ENCODE peak calls at places on chromosomes 3 and 15, in five cellular contexts. U is esophagus squamous epithelium, C is A549, M is uterus, R is HFF-Myc. T is an unnamed sample.

GRCh38 chr15:36796161-36796560 is 216.7 kb downstream of the CDIN1 start:
- DNase-seq in R (no peak), M (no peak), U (no peak), C (no peak), T (no peak)

GRCh38 chr15:58423858-58424608 is 7.8 kb upstream of the LIPC start:
- DNase-seq in C (no peak), M (no peak), U (no peak), R (no peak), T (no peak)

GRCh38 chr3:141699907-141700306 is 38.2 kb upstream of the RNF7 start:
- DNase-seq in M (no peak), R (no peak), U (no peak), C (no peak), T (no peak)

GRCh38 chr15:31136016-31136415 is 34.5 kb upstream of the TRPM1 start:
- DNase-seq in U (no peak), M (no peak), C (peak; percentile 57), R (no peak), T (no peak)

GRCh38 chr3:166444336-166444735 is 607.1 kb upstream of the BCHE start:
- DNase-seq in R (no peak), C (no peak), U (no peak), M (no peak), T (no peak)

GRCh38 chr3:198071602-198072285 is 111.7 kb downstream of the LMLN start:
- DNase-seq in U (no peak), R (peak; percentile 87), M (no peak), C (peak; percentile 73), T (peak; percentile 45)

GRCh38 chr15:73927003-73927475 is 777 bp downstream of the LOXL1 start:
- DNase-seq in M (peak; percentile 59), R (no peak), C (no peak), U (no peak), T (no peak)

GRCh38 chr3:98341758-98342157 is 11.9 kb upstream of the OR5K4 start:
- DNase-seq in U (no peak), M (no peak), C (no peak), R (no peak), T (no peak)

GRCh38 chr3:185935465-185936263 is 2.1 kb downstream of the TRA2B start:
- DNase-seq in C (no peak), M (no peak), U (no peak), R (no peak), T (no peak)

GRCh38 chr3:126083511-126083912 is 412 bp downstream of the SLC41A3 start:
- DNase-seq in U (no peak), R (no peak), C (peak; percentile 40), M (peak; percentile 46), T (no peak)

GRCh38 chr15:77898811-77899730 is 178.4 kb downstream of the TBC1D2B start:
- DNase-seq in R (no peak), C (no peak), U (no peak), M (no peak), T (no peak)

GRCh38 chr15:44066211-44066827 is 128.8 kb downstream of the FRMD5 start:
- DNase-seq in M (no peak), R (peak; percentile 32), C (peak; percentile 75), U (no peak), T (peak; percentile 34)

GRCh38 chr3:175340338-175341015 is 481.3 kb downstream of the NAALADL2 start:
- DNase-seq in U (no peak), C (no peak), R (no peak), M (no peak), T (no peak)

GRCh38 chr3:123623346-123623880 is 38.6 kb upstream of the HACD2 start:
- DNase-seq in U (no peak), R (no peak), M (no peak), C (no peak), T (no peak)

GRCh38 chr3:146145642-146146041 is 15.3 kb downstream of the PLOD2 start:
- DNase-seq in M (no peak), U (no peak), C (no peak), R (no peak), T (no peak)

GRCh38 chr15:74867562-74868458 is 5.4 kb downstream of the SCAMP2 start:
- DNase-seq in M (no peak), U (no peak), C (no peak), R (no peak), T (no peak)

GRCh38 chr15:55958349-55958748 is 35.1 kb downstream of the NEDD4 start:
- DNase-seq in U (no peak), R (no peak), M (no peak), C (no peak), T (no peak)

GRCh38 chr15:68352401-68353062 is 75.0 kb downstream of the FEM1B start:
- DNase-seq in C (peak; percentile 89), M (peak; percentile 91), U (no peak), R (peak; percentile 96), T (peak; percentile 82)

GRCh38 chr3:13753926-13754325 is 125.9 kb downstream of the WNT7A start:
- DNase-seq in M (no peak), R (no peak), U (no peak), C (no peak), T (no peak)

GRCh38 chr3:28291577-28291976 is 50.2 kb downstream of the CMC1 start:
- DNase-seq in R (no peak), M (no peak), C (no peak), U (no peak), T (no peak)

GRCh38 chr3:184523825-184524615 is 37.6 kb upstream of the EPHB3 start:
- DNase-seq in M (no peak), U (no peak), C (peak; percentile 31), R (peak; percentile 69), T (peak; percentile 32)

GRCh38 chr3:149080699-149081091 is 5.6 kb downstream of the HLTF start:
- DNase-seq in C (no peak), M (no peak), U (no peak), R (no peak), T (no peak)

GRCh38 chr15:67240235-67241131 is 14.0 kb downstream of the AAGAB start:
- DNase-seq in R (no peak), C (peak; percentile 57), M (no peak), U (no peak), T (no peak)
- TF ChIP-seq CTCF in R (peak; percentile 9), C (peak; percentile 66), M (no peak), U (peak; percentile 54), T (no peak)

DNA sequence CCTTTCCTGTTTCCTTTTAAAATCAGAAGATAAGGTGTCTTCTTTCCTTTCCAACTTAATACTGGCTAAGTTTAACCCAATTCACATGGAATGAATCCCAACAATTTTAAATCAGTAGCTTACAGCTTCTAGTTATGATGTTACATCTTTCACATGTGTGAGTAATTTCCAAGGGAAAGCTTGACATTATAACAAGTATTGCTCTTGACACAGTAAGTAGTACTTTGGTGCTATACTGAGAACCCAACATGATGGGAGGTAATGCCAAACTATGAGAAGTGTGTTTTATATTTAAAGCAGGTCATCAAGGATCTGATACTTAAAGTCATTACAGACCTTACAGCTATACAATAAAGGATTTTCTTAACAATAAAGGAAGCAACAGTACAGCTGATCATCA is 29.1 kb downstream of the RABL3 start:
- DNase-seq in M (no peak), U (no peak), C (no peak), R (no peak), T (no peak)
- H3K4me3 ChIP-seq in M (no peak overlapping the region), U (no peak overlapping the region), C (no peak overlapping the region), R (no peak overlapping the region), T (no peak overlapping the region)

GRCh38 chr15:65085990-65086679 is 9.6 kb downstream of the KBTBD13 start:
- DNase-seq in C (peak; percentile 64), U (no peak), M (no peak), R (no peak), T (no peak)
- TF ChIP-seq CTCF in C (peak; percentile 56), U (no peak), M (peak; percentile 23), R (peak; percentile 67), T (peak; percentile 63)

DNA sequence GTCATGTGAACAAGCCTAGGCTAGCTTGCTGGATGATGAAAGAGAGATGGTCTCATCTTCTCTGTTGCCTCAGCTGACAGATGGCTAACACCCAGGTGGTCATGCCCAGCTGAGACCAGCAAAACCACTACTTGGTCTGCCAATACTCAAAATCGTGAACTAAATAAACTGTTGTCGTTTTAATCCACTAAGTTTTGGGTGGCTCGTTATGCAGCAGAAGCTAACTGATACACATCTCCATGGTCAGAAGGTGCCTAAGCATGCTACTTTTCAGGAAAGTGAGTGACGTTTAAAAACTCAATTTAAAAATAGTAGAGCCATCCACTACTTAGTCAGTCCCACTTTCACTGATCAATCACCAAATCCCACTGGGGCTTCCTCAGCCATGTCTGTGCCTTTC is 52.8 kb downstream of the CCR4 start:
- DNase-seq in R (no peak), U (no peak), C (no peak), M (no peak), T (no peak)
- H3K4me3 ChIP-seq in R (no peak overlapping the region), U (no peak overlapping the region), C (no peak overlapping the region), M (no peak overlapping the region), T (no peak overlapping the region)

GRCh38 chr3:12495749-12496452 is 11.6 kb downstream of the TSEN2 start:
- DNase-seq in C (no peak), M (no peak), R (no peak), U (no peak), T (no peak)
- TF ChIP-seq CTCF in C (peak; percentile 17), M (no peak), R (peak; percentile 36), U (no peak), T (peak; percentile 2)

DNA sequence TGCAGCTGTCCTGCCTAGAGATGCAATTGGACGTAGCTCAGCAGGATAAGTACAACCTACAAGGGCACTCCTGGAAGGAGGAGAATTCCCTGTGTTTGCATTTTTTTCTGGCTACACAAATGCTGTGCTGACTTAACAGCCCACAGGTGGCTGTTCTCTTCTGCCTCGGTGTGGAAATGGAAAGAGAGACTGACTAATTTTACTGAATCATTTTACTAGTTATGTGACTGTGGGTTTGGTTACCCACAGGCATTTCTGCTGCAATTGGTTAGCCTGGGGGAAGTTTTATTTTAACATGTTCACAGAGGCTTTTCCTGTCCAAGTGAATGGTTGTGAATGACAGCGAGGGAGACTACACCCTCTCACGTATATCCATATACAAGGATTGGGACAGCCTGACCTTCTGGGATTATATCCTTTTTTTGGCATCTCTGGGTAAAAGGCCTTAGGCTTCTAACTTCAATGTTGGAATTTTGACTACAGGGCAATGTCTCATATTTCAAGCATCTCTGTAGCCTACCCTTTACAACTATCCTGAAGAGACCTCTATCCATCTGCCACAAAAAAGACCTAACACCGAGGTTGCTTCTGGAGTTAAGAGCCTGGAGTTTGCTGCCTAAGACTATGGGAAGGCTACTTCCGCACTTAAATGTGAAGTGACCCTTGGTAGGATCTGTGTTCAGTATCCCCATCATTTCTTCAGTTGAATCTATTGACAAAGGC is 67.2 kb upstream of the TP63 start:
- DNase-seq in M (no peak), C (peak; percentile 29), R (no peak), U (no peak), T (peak; percentile 88)
- H3K4me3 ChIP-seq in M (no peak overlapping the region), C (no peak overlapping the region), R (no peak overlapping the region), U (no peak overlapping the region), T (no peak overlapping the region)